ENCODE peak calls at places on chromosomes 2 and 18, in five cellular contexts. N is spleen; A is activated CD4-positive, alpha-beta T cell treated with anti-CD3 and anti-CD28 coated beads, Interleukin-2, amount 50 U/mL, for 24 hours; J is neural crest cell; C is activated gamma-delta T cell treated with anti-CD3 and anti-CD28 coated beads, Interleukin-2, amount 50 U/mL, for 16 hours. Z is an unnamed sample.

GRCh38 chr18:32724071-32724696 is 48.6 kb downstream of the KLHL14 start:
- DNase-seq in A (no peak), J (no peak), C (no peak), N (no peak), Z (peak; percentile 31)

GRCh38 chr2:89767581-89768435 is 1076.3 kb downstream of the RPIA start:
- DNase-seq in C (no peak), N (peak; percentile 73), A (no peak), J (no peak), Z (no peak)

GRCh38 chr2:156466739-156467405 is 30.7 kb downstream of the GPD2 start:
- DNase-seq in N (no peak), J (no peak), A (no peak), C (no peak), Z (no peak)

GRCh38 chr18:10242922-10243680 is 211.3 kb upstream of the APCDD1 start:
- DNase-seq in A (no peak), C (no peak), N (no peak), J (no peak), Z (no peak)

GRCh38 chr2:167752734-167753133 is 494.7 kb downstream of the STK39 start:
- DNase-seq in N (no peak), J (no peak), A (no peak), C (no peak), Z (no peak)

GRCh38 chr2:128664499-128664971 is 345.9 kb upstream of the HS6ST1 start:
- DNase-seq in A (no peak), J (no peak), N (peak; percentile 55), C (no peak), Z (no peak)

GRCh38 chr2:98478088-98478551 is 33.5 kb downstream of the INPP4A start:
- DNase-seq in C (no peak), J (no peak), N (peak; percentile 60), A (no peak), Z (no peak)

GRCh38 chr2:174535083-174535482 is 48.3 kb upstream of the GPR155 start:
- DNase-seq in A (no peak), J (no peak), N (no peak), C (no peak), Z (no peak)

GRCh38 chr2:100268986-100269385 is 53.3 kb downstream of the LONRF2 start:
- DNase-seq in J (no peak), C (no peak), N (no peak), A (no peak), Z (no peak)

GRCh38 chr2:168961450-168962229 is 60.5 kb downstream of the G6PC2 start:
- DNase-seq in J (peak; percentile 49), A (peak; percentile 27), N (no peak), C (peak; percentile 32), Z (peak; percentile 71)

Z was measured in NCI-H1436.